ENCODE peak calls at places on chromosomes 4 and X, in six cellular contexts. J, T, O, Q, V and X are unnamed samples.
A peak's percentile ranks its signal among the peaks of the same experiment; 100 is the strongest.

GRCh38 chr4:125321709-125322362 is 7.1 kb downstream of the FAT4 start:
- DNase-seq in T (no peak), J (no peak), V (no peak), Q (no peak), O (no peak), X (no peak)

GRCh38 chr4:94714360-94714759 is 43.4 kb upstream of the BMPR1B start:
- DNase-seq in V (no peak), Q (no peak), J (no peak), O (no peak), T (no peak), X (no peak)

GRCh38 chr4:71009796-71010588 is 16.5 kb downstream of the DCK start:
- DNase-seq in J (no peak), V (peak; percentile 15), T (no peak), O (peak; percentile 66), Q (no peak), X (no peak)

GRCh38 chr4:97656034-97656720 is 487.1 kb downstream of the STPG2 start:
- DNase-seq in O (no peak), T (no peak), J (no peak), V (no peak), Q (no peak), X (no peak)

GRCh38 chr4:76969941-76970529 is 20.5 kb downstream of the SEPTIN11 start:
- DNase-seq in J (no peak), Q (no peak), V (no peak), T (no peak), O (no peak), X (no peak)

GRCh38 chrX:117771384-117771783 is 345.2 kb downstream of the KLHL13 start:
- DNase-seq in T (no peak), J (no peak), V (peak; percentile 32), O (no peak), Q (no peak), X (no peak)

GRCh38 chr4:85078016-85078415 is 111.5 kb upstream of the WDFY3 start:
- DNase-seq in J (no peak), O (no peak), T (no peak), V (no peak), Q (no peak), X (no peak)

GRCh38 chr4:32429151-32429550 is 1709.0 kb downstream of the PCDH7 start:
- DNase-seq in O (no peak), T (no peak), V (peak; percentile 58), J (no peak), Q (no peak), X (no peak)

GRCh38 chr4:102761902-102762301 is 1.1 kb upstream of the MANBA start:
- DNase-seq in T (no peak), J (no peak), Q (no peak), O (no peak), V (no peak), X (no peak)

GRCh38 chrX:13599491-13599890 is 30.1 kb downstream of the EGFL6 start:
- DNase-seq in T (no peak), Q (no peak), J (no peak), V (no peak), O (no peak), X (no peak)

GRCh38 chrX:12308420-12308819 is 170.1 kb downstream of the FRMPD4 start:
- DNase-seq in J (no peak), V (peak; percentile 47), T (no peak), O (no peak), Q (no peak), X (no peak)

GRCh38 chr4:39642885-39643550 is 4.4 kb upstream of the SMIM14 start:
- DNase-seq in J (no peak), T (no peak), V (no peak), O (no peak), Q (no peak), X (no peak)

GRCh38 chr4:14168919-14169318 is 541.4 kb upstream of the BOD1L1 start:
- DNase-seq in J (no peak), T (no peak), V (peak; percentile 69), O (no peak), Q (no peak), X (no peak)

GRCh38 chr4:116489739-116490138 is 595.6 kb downstream of the TRAM1L1 start:
- DNase-seq in O (no peak), Q (no peak), J (no peak), V (no peak), T (no peak), X (no peak)

GRCh38 chrX:96889726-96890125 is 6.0 kb downstream of the RPA4 start:
- DNase-seq in O (no peak), Q (no peak), T (no peak), J (no peak), V (no peak), X (no peak)

GRCh38 chr4:4995103-4995761 is 24.0 kb downstream of the CYTL1 start:
- DNase-seq in O (peak; percentile 74), T (no peak), Q (peak; percentile 87), V (peak; percentile 29), J (no peak), X (peak; percentile 83)

GRCh38 chr4:144902614-144903013 is 195.4 kb downstream of the ANAPC10 start:
- DNase-seq in T (no peak), J (no peak), V (no peak), O (no peak), Q (no peak), X (no peak)

GRCh38 chr4:111204807-111205206 is 581.9 kb upstream of the PITX2 start:
- DNase-seq in O (no peak), T (no peak), Q (no peak), V (no peak), J (no peak), X (no peak)

GRCh38 chrX:49844622-49845021 is 15.5 kb downstream of the PAGE4 start:
- DNase-seq in J (no peak), O (no peak), T (no peak), Q (no peak), V (peak; percentile 51), X (no peak)

GRCh38 chrX:74902806-74903205 is 22.4 kb downstream of the NEXMIF start:
- DNase-seq in T (no peak), O (no peak), J (no peak), V (peak; percentile 55), Q (no peak), X (no peak)